ENCODE peak calls at places on chromosomes 1 and 21, in four cellular contexts. One of them, this sample, is unnamed.
A peak's percentile ranks its signal among the peaks of the same experiment; 100 is the strongest.

GRCh38 chr1:90706437-90707362 is 10.4 kb downstream of the BARHL2 start:
- DNase-seq in MM.1S: no peak
- DNase-seq in neural progenitor cell: peak; percentile 82
- DNase-seq in GM23338: peak; percentile 81
- DNase-seq in this sample: no peak

GRCh38 chr1:13976485-13976884 is 276.5 kb downstream of the PRDM2 start:
- DNase-seq in neural progenitor cell: no peak
- DNase-seq in GM23338: no peak
- DNase-seq in MM.1S: no peak
- DNase-seq in this sample: no peak

GRCh38 chr21:46054447-46054846 is 43.5 kb upstream of the COL6A2 start:
- DNase-seq in MM.1S: no peak
- DNase-seq in GM23338: peak; percentile 52
- DNase-seq in neural progenitor cell: peak; percentile 57
- DNase-seq in this sample: no peak

GRCh38 chr1:177913762-177914540 is 55.9 kb downstream of the SEC16B start:
- DNase-seq in MM.1S: peak; percentile 44
- DNase-seq in neural progenitor cell: peak; percentile 51
- DNase-seq in GM23338: peak; percentile 72
- DNase-seq in this sample: peak; percentile 3

GRCh38 chr1:87572891-87573290 is 244.2 kb downstream of the LMO4 start:
- DNase-seq in MM.1S: no peak
- DNase-seq in neural progenitor cell: no peak
- DNase-seq in GM23338: no peak
- DNase-seq in this sample: no peak

GRCh38 chr1:247401310-247402098 is 14.5 kb upstream of the NLRP3 start:
- DNase-seq in MM.1S: no peak
- DNase-seq in neural progenitor cell: no peak
- DNase-seq in GM23338: no peak
- DNase-seq in this sample: no peak

GRCh38 chr1:219812491-219813221 is 115.7 kb downstream of the SLC30A10 start:
- DNase-seq in MM.1S: peak; percentile 82
- DNase-seq in neural progenitor cell: peak; percentile 87
- DNase-seq in GM23338: peak; percentile 91
- DNase-seq in this sample: peak; percentile 67

GRCh38 chr1:26994020-26994745 is 691 bp downstream of the TRNP1 start:
- DNase-seq in neural progenitor cell: peak; percentile 77
- DNase-seq in MM.1S: peak; percentile 37
- DNase-seq in GM23338: peak; percentile 35
- DNase-seq in this sample: peak; percentile 11

GRCh38 chr1:53220962-53221286 is 490 bp upstream of the CZIB start:
- DNase-seq in GM23338: no peak
- DNase-seq in neural progenitor cell: no peak
- DNase-seq in MM.1S: no peak
- DNase-seq in this sample: no peak

GRCh38 chr1:41109316-41110263 is 88.1 kb upstream of the SLFNL1 start:
- DNase-seq in neural progenitor cell: no peak
- DNase-seq in GM23338: peak; percentile 24
- DNase-seq in MM.1S: no peak
- DNase-seq in this sample: no peak

GRCh38 chr1:2271841-2272655 is 43.9 kb downstream of the SKI start:
- DNase-seq in MM.1S: no peak
- DNase-seq in GM23338: no peak
- DNase-seq in neural progenitor cell: peak; percentile 90
- DNase-seq in this sample: no peak

GRCh38 chr1:11204396-11205190 is 15.4 kb downstream of the ANGPTL7 start:
- DNase-seq in MM.1S: no peak
- DNase-seq in GM23338: no peak
- DNase-seq in neural progenitor cell: no peak
- DNase-seq in this sample: no peak

GRCh38 chr1:33183306-33183705 is 1.5 kb upstream of the TRIM62 start:
- DNase-seq in MM.1S: no peak
- DNase-seq in neural progenitor cell: no peak
- DNase-seq in GM23338: no peak
- DNase-seq in this sample: no peak

GRCh38 chr1:213171711-213172110 is 120.7 kb downstream of the RPS6KC1 start:
- DNase-seq in neural progenitor cell: no peak
- DNase-seq in GM23338: no peak
- DNase-seq in MM.1S: peak; percentile 15
- DNase-seq in this sample: no peak

GRCh38 chr1:204417231-204417997 is 5.8 kb upstream of the PPP1R15B start:
- DNase-seq in MM.1S: no peak
- DNase-seq in GM23338: no peak
- DNase-seq in neural progenitor cell: no peak
- DNase-seq in this sample: no peak

GRCh38 chr1:81007024-81007423 is 793.7 kb upstream of the ADGRL2 start:
- DNase-seq in neural progenitor cell: no peak
- DNase-seq in GM23338: no peak
- DNase-seq in MM.1S: no peak
- DNase-seq in this sample: no peak

GRCh38 chr1:2644171-2644570 is 11.4 kb upstream of the MMEL1 start:
- DNase-seq in GM23338: no peak
- DNase-seq in MM.1S: no peak
- DNase-seq in neural progenitor cell: no peak
- DNase-seq in this sample: no peak

GRCh38 chr1:162908780-162909179 is 47.8 kb upstream of the CCDC190 start:
- DNase-seq in MM.1S: no peak
- DNase-seq in GM23338: no peak
- DNase-seq in neural progenitor cell: no peak
- DNase-seq in this sample: no peak

GRCh38 chr1:84298336-84298687 is 3.2 kb upstream of the SAMD13 start:
- DNase-seq in GM23338: peak; percentile 49
- DNase-seq in neural progenitor cell: peak; percentile 67
- DNase-seq in MM.1S: peak; percentile 11
- DNase-seq in this sample: peak; percentile 73

GRCh38 chr1:97365026-97365425 is 555.8 kb downstream of the DPYD start:
- DNase-seq in neural progenitor cell: no peak
- DNase-seq in GM23338: no peak
- DNase-seq in MM.1S: no peak
- DNase-seq in this sample: no peak

GRCh38 chr21:42125571-42126544 is 54.7 kb downstream of the UMODL1 start:
- DNase-seq in neural progenitor cell: peak; percentile 43
- DNase-seq in MM.1S: no peak
- DNase-seq in GM23338: peak; percentile 54
- DNase-seq in this sample: peak; percentile 64
- TF ChIP-seq CTCF in neural progenitor cell: peak; percentile 50
- TF ChIP-seq CTCF in MM.1S: peak; percentile 26
- TF ChIP-seq CTCF in GM23338: peak; percentile 36
- TF ChIP-seq CTCF in this sample: peak; percentile 52

DNA sequence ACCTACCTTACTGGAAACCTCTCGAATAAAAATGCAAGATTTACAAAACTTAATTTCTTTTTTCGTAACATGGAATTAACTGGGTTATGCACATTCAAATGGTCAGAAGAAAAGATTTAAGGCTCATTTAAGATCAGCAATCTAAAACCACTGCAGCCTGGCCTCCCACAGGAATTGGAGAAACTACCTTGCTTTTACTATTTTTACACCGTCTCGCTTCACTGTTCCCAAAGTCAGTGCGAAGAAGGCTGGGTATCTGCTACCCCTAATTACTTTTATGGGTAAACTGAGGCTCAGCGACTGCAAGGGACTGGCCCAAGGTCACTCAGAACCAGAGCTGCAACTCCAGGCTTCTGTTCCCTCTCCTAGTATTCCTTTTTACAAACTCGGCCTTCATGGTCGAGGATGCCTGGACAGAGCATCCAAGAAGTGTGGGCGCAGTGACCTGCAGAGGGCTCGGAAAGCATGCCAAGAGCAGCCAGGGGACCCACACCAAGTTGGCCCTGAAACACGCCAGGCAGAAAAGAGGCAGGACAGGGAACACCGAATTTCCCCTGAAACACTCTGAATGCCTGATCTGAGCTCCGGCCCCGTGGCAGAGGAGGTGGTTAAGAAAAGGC is 931 bp downstream of the PAXBP1 start:
- DNase-seq in neural progenitor cell: no peak
- DNase-seq in MM.1S: peak; percentile 35
- DNase-seq in GM23338: no peak
- DNase-seq in this sample: peak; percentile 24
- H4K20me1 ChIP-seq in neural progenitor cell: peaks cover 54% of the 10 kb centered on the region
- H4K20me1 ChIP-seq in MM.1S: peaks cover 34% of the 10 kb centered on the region
- H4K20me1 ChIP-seq in GM23338: peaks cover 49% of the 10 kb centered on the region
- H4K20me1 ChIP-seq in this sample: peaks cover 21% of the 10 kb centered on the region

GRCh38 chr1:65757531-65757930 is 35.2 kb upstream of the PDE4B start:
- DNase-seq in MM.1S: no peak
- DNase-seq in neural progenitor cell: no peak
- DNase-seq in GM23338: no peak
- DNase-seq in this sample: no peak

GRCh38 chr1:65758128-65758527 is 34.6 kb upstream of the PDE4B start:
- DNase-seq in GM23338: no peak
- DNase-seq in neural progenitor cell: no peak
- DNase-seq in MM.1S: no peak
- DNase-seq in this sample: no peak

GRCh38 chr1:65764052-65764451 is 28.6 kb upstream of the PDE4B start:
- DNase-seq in MM.1S: no peak
- DNase-seq in neural progenitor cell: no peak
- DNase-seq in GM23338: no peak
- DNase-seq in this sample: no peak

DNA sequence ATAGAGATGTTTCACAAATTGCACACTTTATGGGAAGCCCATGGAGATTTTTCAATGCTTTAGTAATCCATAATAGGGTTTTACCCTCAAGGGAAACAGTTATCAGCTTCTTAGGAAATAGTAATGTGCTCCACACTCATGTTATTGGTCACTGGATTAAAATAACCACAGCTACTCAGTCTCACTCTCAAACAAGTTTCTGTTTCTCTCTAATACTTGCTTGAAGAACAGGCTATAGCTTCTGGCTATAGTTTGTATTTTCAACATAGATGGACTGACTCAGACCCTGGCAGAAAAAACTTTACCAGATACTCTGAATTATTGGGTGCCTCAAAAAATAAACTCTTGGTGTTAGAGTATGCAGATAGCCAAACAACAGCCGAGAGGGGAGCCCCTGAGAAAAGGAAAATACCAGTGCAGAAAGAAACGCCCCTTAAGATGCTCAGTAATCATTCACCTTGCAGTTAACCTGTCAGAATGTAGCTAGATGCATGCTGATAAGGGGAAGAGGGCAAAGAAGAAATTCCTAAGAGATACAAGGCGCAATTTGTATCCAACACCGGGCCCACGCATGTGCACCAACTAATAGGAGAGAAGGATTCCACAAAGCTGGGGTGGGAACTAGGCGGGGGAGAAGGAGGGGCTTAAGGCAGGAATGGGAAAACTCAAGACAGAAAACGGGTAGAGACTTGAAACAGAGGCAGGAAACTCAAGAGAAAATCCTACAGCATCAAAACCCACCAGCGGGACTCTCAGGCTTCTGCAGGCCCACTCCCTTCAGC is 30.4 kb upstream of the PDE4B start:
- DNase-seq in MM.1S: peak; percentile 19
- DNase-seq in GM23338: peak; percentile 37
- DNase-seq in neural progenitor cell: no peak
- DNase-seq in this sample: no peak
- TF ChIP-seq CTCF in MM.1S: no peak
- TF ChIP-seq CTCF in GM23338: no peak
- TF ChIP-seq CTCF in neural progenitor cell: no peak
- TF ChIP-seq CTCF in this sample: no peak

GRCh38 chr21:44867464-44867863 is 6.0 kb downstream of the PTTG1IP start:
- DNase-seq in MM.1S: no peak
- DNase-seq in GM23338: no peak
- DNase-seq in neural progenitor cell: no peak
- DNase-seq in this sample: no peak
- H4K20me1 ChIP-seq in MM.1S: peaks cover 16% of the 10 kb centered on the region
- H4K20me1 ChIP-seq in GM23338: peaks cover 54% of the 10 kb centered on the region
- H4K20me1 ChIP-seq in neural progenitor cell: peaks cover 94% of the 10 kb centered on the region
- H4K20me1 ChIP-seq in this sample: peaks cover 10% of the 10 kb centered on the region

This sample was measured in OCI-LY7.